ENCODE peak calls at places on chromosomes 5 and 9, in five cellular contexts. U is ovary; M is Right ventricle myocardium superior; A is CD8-positive, alpha-beta memory T cell; W is A172. J is an unnamed sample.

GRCh38 chr5:93606384-93606752 is 23.3 kb downstream of the NR2F1 start:
- DNase-seq in W (no peak), M (no peak), A (no peak), U (no peak), J (no peak)

GRCh38 chr5:135207866-135208265 is 173.8 kb upstream of the PITX1 start:
- DNase-seq in A (no peak), U (no peak), W (no peak), M (no peak), J (no peak)

GRCh38 chr5:57736716-57737115 is 254.1 kb upstream of the ACTBL2 start:
- DNase-seq in M (no peak), W (no peak), A (no peak), U (no peak), J (no peak)

GRCh38 chr5:99019254-99019653 is 90.4 kb upstream of the CHD1 start:
- DNase-seq in W (no peak), M (no peak), A (no peak), U (no peak), J (no peak)

GRCh38 chr5:4348919-4349318 is 753.3 kb downstream of the IRX1 start:
- DNase-seq in U (no peak), M (no peak), W (no peak), A (no peak), J (no peak)

GRCh38 chr5:117623042-117623815 is 1048.6 kb upstream of the SEMA6A start:
- DNase-seq in A (no peak), M (no peak), U (no peak), W (peak), J (peak)

GRCh38 chr5:111135946-111136345 is 43.8 kb downstream of the WDR36 start:
- DNase-seq in A (no peak), W (peak), U (no peak), M (no peak), J (peak)

GRCh38 chr5:141872496-141873356 is 5.5 kb downstream of the PCDH1 start:
- DNase-seq in A (no peak), M (no peak), U (no peak), W (no peak), J (no peak)

GRCh38 chr9:89425024-89425805 is 72.7 kb downstream of the SEMA4D start:
- DNase-seq in M (no peak), U (no peak), A (no peak), W (peak), J (no peak)

GRCh38 chr9:135611875-135612209 is 27.5 kb downstream of the GLT6D1 start:
- DNase-seq in U (no peak), A (no peak), W (no peak), M (no peak), J (no peak)

GRCh38 chr9:19748278-19749126 is 40.3 kb downstream of the SLC24A2 start:
- DNase-seq in W (peak), M (no peak), A (no peak), U (no peak), J (peak)

GRCh38 chr5:117188207-117188606 is 613.6 kb upstream of the SEMA6A start:
- DNase-seq in A (no peak), W (no peak), U (no peak), M (no peak), J (no peak)

GRCh38 chr5:138949988-138950387 is 74.9 kb upstream of the LRRTM2 start:
- DNase-seq in U (no peak), M (no peak), W (no peak), A (no peak), J (no peak)

GRCh38 chr9:114001794-114002261 is 76.3 kb downstream of the AMBP start:
- DNase-seq in W (no peak), M (no peak), A (no peak), U (no peak), J (no peak)

GRCh38 chr5:141478321-141478945 is 2.7 kb downstream of the PCDHGC3 start:
- DNase-seq in W (no peak), U (peak), A (no peak), M (peak), J (no peak)

GRCh38 chr5:163758283-163758711 is 252.9 kb downstream of the MAT2B start:
- DNase-seq in A (no peak), U (no peak), W (no peak), M (no peak), J (no peak)

GRCh38 chr9:69264526-69264925 is 60.5 kb upstream of the ENTREP1 start:
- DNase-seq in A (no peak), M (no peak), W (no peak), U (no peak), J (no peak)

GRCh38 chr9:21434202-21435014 is 5.8 kb upstream of the IFNA1 start:
- DNase-seq in U (no peak), A (peak), W (no peak), M (no peak), J (peak)

GRCh38 chr5:78763659-78764189 is 115.2 kb upstream of the LHFPL2 start:
- DNase-seq in A (no peak), U (no peak), W (no peak), M (no peak), J (no peak)

GRCh38 chr9:136137321-136138054 is 18.8 kb upstream of the TMEM250 start:
- DNase-seq in A (no peak), W (peak), M (no peak), U (no peak), J (no peak)

GRCh38 chr5:128216860-128217531 is 133.4 kb downstream of the SLC12A2 start:
- DNase-seq in M (peak), W (peak), A (no peak), U (no peak), J (peak)

J was measured in RKO.